ENCODE peak calls at places on chromosomes 13 and 19, in five cellular contexts. Y, H, W, I and O are unnamed samples.

GRCh38 chr13:96539791-96540190 is 449.9 kb downstream of the HS6ST3 start:
- DNase-seq in Y (no peak), H (no peak), W (no peak), I (no peak), O (no peak)

GRCh38 chr13:28468520-28468915 is 26.4 kb downstream of the FLT1 start:
- DNase-seq in Y (no peak), H (no peak), W (no peak), I (no peak), O (no peak)

GRCh38 chr19:43618921-43619261 is 538 bp downstream of the ZNF428 start:
- DNase-seq in Y (peak; percentile 61), H (no peak), W (no peak), I (no peak), O (no peak)

GRCh38 chr13:72864142-72865035 is 82.5 kb downstream of the PIBF1 start:
- DNase-seq in Y (no peak), H (no peak), W (no peak), I (no peak), O (no peak)

GRCh38 chr19:48728882-48729645 is 9.5 kb upstream of the MAMSTR start:
- DNase-seq in Y (no peak), H (no peak), W (no peak), I (no peak), O (no peak)

GRCh38 chr13:98576963-98577822 is at the start of gene STK24:
- DNase-seq in Y (peak; percentile 87), H (peak; percentile 75), W (peak; percentile 88), I (peak; percentile 80), O (peak; percentile 57)

GRCh38 chr19:30590596-30591229 is 218.5 kb downstream of the ZNF536 start:
- DNase-seq in Y (no peak), H (no peak), W (no peak), I (no peak), O (no peak)

GRCh38 chr19:925087-925911 is 536 bp upstream of the ARID3A start:
- DNase-seq in Y (peak; percentile 94), H (peak; percentile 89), W (peak; percentile 86), I (peak; percentile 80), O (peak; percentile 60)

GRCh38 chr19:29953352-29954247 is 11.6 kb downstream of the URI1 start:
- DNase-seq in Y (no peak), H (no peak), W (no peak), I (no peak), O (no peak)

GRCh38 chr13:96575423-96576320 is 418.6 kb downstream of the OXGR1 start:
- DNase-seq in Y (no peak), H (no peak), W (no peak), I (no peak), O (no peak)

GRCh38 chr13:29165840-29166239 is 345.7 kb downstream of the MTUS2 start:
- DNase-seq in Y (no peak), H (no peak), W (no peak), I (no peak), O (no peak)

GRCh38 chr19:51159656-51160055 is 17.6 kb downstream of the SIGLEC7 start:
- DNase-seq in Y (no peak), H (no peak), W (no peak), I (no peak), O (no peak)

GRCh38 chr19:11982526-11982925 is 17.7 kb downstream of the ZNF763 start:
- DNase-seq in Y (no peak), H (no peak), W (no peak), I (no peak), O (no peak)

GRCh38 chr13:82370306-82370705 is 1512.0 kb downstream of the SLITRK1 start:
- DNase-seq in Y (no peak), H (no peak), W (no peak), I (no peak), O (no peak)

GRCh38 chr13:40518481-40518882 is 148.0 kb downstream of the FOXO1 start:
- DNase-seq in Y (no peak), H (no peak), W (no peak), I (no peak), O (no peak)

GRCh38 chr19:28631931-28632330 is 581.0 kb downstream of the UQCRFS1 start:
- DNase-seq in Y (no peak), H (no peak), W (no peak), I (no peak), O (no peak)

GRCh38 chr13:112444001-112444311 is 67.8 kb downstream of the SPACA7 start:
- DNase-seq in Y (peak; percentile 70), H (peak; percentile 70), W (peak; percentile 82), I (peak; percentile 49), O (no peak)

GRCh38 chr13:78680064-78680463 is 21.1 kb upstream of the OBI1 start:
- DNase-seq in Y (no peak), H (no peak), W (no peak), I (no peak), O (no peak)

GRCh38 chr13:32300406-32300805 is 14.8 kb downstream of the ZAR1L start:
- DNase-seq in Y (no peak), H (no peak), W (no peak), I (no peak), O (no peak)

GRCh38 chr19:38693380-38694223 is 46.2 kb downstream of the ACTN4 start:
- DNase-seq in Y (no peak), H (no peak), W (no peak), I (no peak), O (peak; percentile 46)

GRCh38 chr13:51673165-51673564 is 88.9 kb downstream of the WDFY2 start:
- DNase-seq in Y (no peak), H (no peak), W (no peak), I (no peak), O (no peak)

GRCh38 chr19:7792286-7792685 is 29.2 kb downstream of the CLEC4M start:
- DNase-seq in Y (no peak), H (no peak), W (no peak), I (no peak), O (no peak)

GRCh38 chr19:40803857-40804782 is 5.1 kb downstream of the EGLN2 start:
- DNase-seq in Y (peak; percentile 30), H (peak; percentile 83), W (peak; percentile 77), I (peak; percentile 64), O (peak; percentile 44)

GRCh38 chr19:36256853-36257511 is 42.1 kb downstream of the ZNF146 start:
- DNase-seq in Y (no peak), H (no peak), W (no peak), I (no peak), O (no peak)

GRCh38 chr13:37869506-37869755 is 141 bp downstream of the TRPC4 start:
- DNase-seq in Y (no peak), H (no peak), W (no peak), I (no peak), O (no peak)

GRCh38 chr19:4030981-4031380 is 23.4 kb downstream of the PIAS4 start:
- DNase-seq in Y (no peak), H (no peak), W (no peak), I (no peak), O (no peak)
- H3K36me3 ChIP-seq in Y (peaks cover 56% of the 10 kb centered on the region), H (peaks cover 68% of the 10 kb centered on the region), W (no peaks in the 10 kb centered on the region), I (peaks cover 75% of the 10 kb centered on the region), O (peaks cover 4% of the 10 kb centered on the region)

GRCh38 chr13:99647593-99647980 is 146.3 kb downstream of the TM9SF2 start:
- DNase-seq in Y (no peak), H (no peak), W (no peak), I (no peak), O (no peak)
- H3K4me1 ChIP-seq in Y (no peaks in the 10 kb centered on the region), H (no peaks in the 10 kb centered on the region), W (no peaks in the 10 kb centered on the region), I (no peaks in the 10 kb centered on the region), O (no peaks in the 10 kb centered on the region)

DNA sequence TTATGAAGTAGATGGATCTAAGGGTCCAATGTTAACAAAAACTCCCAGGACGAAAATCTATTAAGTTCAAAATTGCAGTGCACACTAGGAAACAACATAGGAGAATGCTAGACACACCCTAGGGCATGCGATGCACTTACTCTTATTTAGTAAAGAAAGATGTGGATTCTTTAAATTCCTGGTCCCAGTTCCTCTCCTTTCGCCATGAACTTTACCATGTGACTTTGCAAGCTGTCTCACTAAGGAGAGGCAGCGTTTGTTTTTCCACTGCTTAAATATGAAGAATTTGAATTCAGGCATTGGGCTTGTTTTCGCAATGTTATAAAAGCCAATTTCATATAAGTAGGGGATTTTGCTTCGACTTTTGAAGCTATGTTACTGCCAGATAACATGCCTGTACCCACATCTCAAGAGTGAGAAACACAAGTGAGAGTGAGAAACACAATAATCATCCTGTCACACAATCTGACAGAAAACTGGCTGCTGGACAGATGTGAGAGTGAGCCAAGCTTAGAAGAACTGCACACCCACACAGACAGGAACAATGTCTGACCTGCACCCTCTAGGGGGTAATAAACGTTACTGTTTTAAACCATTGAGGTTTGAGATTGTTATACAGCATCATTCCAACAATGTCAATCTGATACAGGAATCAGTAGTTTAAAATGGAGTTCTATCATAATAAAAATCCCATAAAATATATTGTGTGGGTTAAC is 1308.5 kb downstream of the SLITRK5 start:
- DNase-seq in Y (no peak), H (no peak), W (no peak), I (no peak), O (no peak)
- H3K4me3 ChIP-seq in Y (no peak overlapping the region), H (no peak overlapping the region), W (no peak overlapping the region), I (peak overlapping the region; percentile 26), O (no peak overlapping the region)

GRCh38 chr19:41866284-41866683 is 6.2 kb downstream of the RPS19 start:
- DNase-seq in Y (no peak), H (peak; percentile 23), W (no peak), I (no peak), O (no peak)
- H3K36me3 ChIP-seq in Y (peaks cover 94% of the 10 kb centered on the region), H (peaks cover 98% of the 10 kb centered on the region), W (peaks cover 6% of the 10 kb centered on the region), I (peaks cover 93% of the 10 kb centered on the region), O (peaks cover 71% of the 10 kb centered on the region)

GRCh38 chr19:19410553-19411550 is 5.4 kb downstream of the GATAD2A start:
- DNase-seq in Y (no peak), H (no peak), W (no peak), I (no peak), O (no peak)

GRCh38 chr19:19406878-19407639 is 1.6 kb downstream of the GATAD2A start:
- DNase-seq in Y (no peak), H (peak; percentile 57), W (peak; percentile 71), I (no peak), O (peak; percentile 37)

GRCh38 chr19:19407640-19407933 is 2.1 kb downstream of the GATAD2A start:
- DNase-seq in Y (no peak), H (no peak), W (no peak), I (no peak), O (no peak)

GRCh38 chr19:19405919-19406877 is 723 bp downstream of the GATAD2A start:
- DNase-seq in Y (peak; percentile 54), H (peak; percentile 76), W (peak; percentile 77), I (peak; percentile 59), O (peak; percentile 41)

GRCh38 chr19:19409235-19410030 is 4.0 kb downstream of the GATAD2A start:
- DNase-seq in Y (no peak), H (no peak), W (no peak), I (no peak), O (no peak)
- H3K4me1 ChIP-seq in Y (peaks cover 37% of the 10 kb centered on the region), H (peaks cover 68% of the 10 kb centered on the region), W (peaks cover 37% of the 10 kb centered on the region), I (peaks cover 73% of the 10 kb centered on the region), O (peaks cover 62% of the 10 kb centered on the region)

GRCh38 chr19:10334340-10335148 is 1.2 kb upstream of the RAVER1 start:
- DNase-seq in Y (peak; percentile 91), H (peak; percentile 96), W (peak; percentile 98), I (peak; percentile 94), O (no peak)

GRCh38 chr19:10332158-10332964 is 968 bp downstream of the RAVER1 start:
- DNase-seq in Y (no peak), H (no peak), W (peak; percentile 71), I (no peak), O (no peak)

GRCh38 chr19:10333758-10334339 is 520 bp upstream of the RAVER1 start:
- DNase-seq in Y (no peak), H (no peak), W (no peak), I (no peak), O (no peak)

GRCh38 chr19:10332965-10333757 is at the start of gene RAVER1:
- DNase-seq in Y (peak; percentile 99), H (peak; percentile 98), W (peak; percentile 98), I (peak; percentile 99), O (peak; percentile 96)

GRCh38 chr19:10335149-10336053 is 2.1 kb upstream of the RAVER1 start:
- DNase-seq in Y (no peak), H (no peak), W (peak; percentile 56), I (no peak), O (no peak)
- H3K4me3 ChIP-seq in Y (peak overlapping the region; percentile 93), H (peak overlapping the region; percentile 80), W (no peak overlapping the region), I (peak overlapping the region; percentile 82), O (no peak overlapping the region)